ENCODE peak calls at places on chromosomes 13 and 19, in seven cellular contexts. One of them, this sample, is unnamed.

GRCh38 chr13:57087006-57087405 is 53.7 kb upstream of the PRR20A start:
- DNase-seq in endothelial cell of umbilical vein: no peak
- DNase-seq in breast epithelium: no peak
- DNase-seq in esophagus squamous epithelium: no peak
- DNase-seq in tibial nerve: no peak
- DNase-seq in uterus: no peak
- DNase-seq in IMR-90: no peak
- DNase-seq in this sample: no peak

GRCh38 chr19:40933025-40933424 is 51.0 kb upstream of the CYP2A7 start:
- DNase-seq in endothelial cell of umbilical vein: no peak
- DNase-seq in breast epithelium: no peak
- DNase-seq in esophagus squamous epithelium: no peak
- DNase-seq in tibial nerve: no peak
- DNase-seq in uterus: no peak
- DNase-seq in IMR-90: no peak
- DNase-seq in this sample: no peak

GRCh38 chr13:62119739-62120700 is 704.4 kb upstream of the PCDH20 start:
- DNase-seq in endothelial cell of umbilical vein: peak; percentile 7
- DNase-seq in breast epithelium: no peak
- DNase-seq in esophagus squamous epithelium: no peak
- DNase-seq in tibial nerve: no peak
- DNase-seq in uterus: no peak
- DNase-seq in IMR-90: peak; percentile 17
- DNase-seq in this sample: peak; percentile 6

GRCh38 chr13:82506805-82507404 is 1375.4 kb downstream of the SLITRK1 start:
- DNase-seq in endothelial cell of umbilical vein: no peak
- DNase-seq in breast epithelium: no peak
- DNase-seq in esophagus squamous epithelium: no peak
- DNase-seq in tibial nerve: no peak
- DNase-seq in uterus: no peak
- DNase-seq in IMR-90: no peak
- DNase-seq in this sample: no peak

GRCh38 chr13:39531646-39532045 is 71.3 kb downstream of the LHFPL6 start:
- DNase-seq in endothelial cell of umbilical vein: no peak
- DNase-seq in breast epithelium: no peak
- DNase-seq in esophagus squamous epithelium: no peak
- DNase-seq in tibial nerve: no peak
- DNase-seq in uterus: no peak
- DNase-seq in IMR-90: peak; percentile 32
- DNase-seq in this sample: no peak

GRCh38 chr19:34359954-34360315 is 5.1 kb upstream of the GPI start:
- DNase-seq in endothelial cell of umbilical vein: no peak
- DNase-seq in breast epithelium: no peak
- DNase-seq in esophagus squamous epithelium: no peak
- DNase-seq in tibial nerve: no peak
- DNase-seq in uterus: no peak
- DNase-seq in IMR-90: no peak
- DNase-seq in this sample: no peak

GRCh38 chr13:90531744-90532143 is 815.7 kb upstream of the MIR17HG start:
- DNase-seq in endothelial cell of umbilical vein: no peak
- DNase-seq in breast epithelium: no peak
- DNase-seq in esophagus squamous epithelium: no peak
- DNase-seq in tibial nerve: no peak
- DNase-seq in uterus: no peak
- DNase-seq in IMR-90: no peak
- DNase-seq in this sample: no peak

GRCh38 chr19:55603115-55603514 is 2.3 kb upstream of the ZNF865 start:
- DNase-seq in endothelial cell of umbilical vein: no peak
- DNase-seq in breast epithelium: no peak
- DNase-seq in esophagus squamous epithelium: no peak
- DNase-seq in tibial nerve: no peak
- DNase-seq in uterus: no peak
- DNase-seq in IMR-90: no peak
- DNase-seq in this sample: no peak

GRCh38 chr13:81406022-81406421 is 1065.1 kb upstream of the SPRY2 start:
- DNase-seq in endothelial cell of umbilical vein: no peak
- DNase-seq in breast epithelium: no peak
- DNase-seq in esophagus squamous epithelium: no peak
- DNase-seq in tibial nerve: no peak
- DNase-seq in uterus: no peak
- DNase-seq in IMR-90: no peak
- DNase-seq in this sample: no peak

GRCh38 chr13:65264066-65264465 is 1966.1 kb downstream of the PCDH9 start:
- DNase-seq in endothelial cell of umbilical vein: no peak
- DNase-seq in breast epithelium: no peak
- DNase-seq in esophagus squamous epithelium: no peak
- DNase-seq in tibial nerve: no peak
- DNase-seq in uterus: no peak
- DNase-seq in IMR-90: no peak
- DNase-seq in this sample: no peak

GRCh38 chr13:42991892-42992584 is at the start of gene EPSTI1:
- DNase-seq in endothelial cell of umbilical vein: peak; percentile 77
- DNase-seq in breast epithelium: peak; percentile 53
- DNase-seq in esophagus squamous epithelium: no peak
- DNase-seq in tibial nerve: peak; percentile 27
- DNase-seq in uterus: peak; percentile 63
- DNase-seq in IMR-90: peak; percentile 74
- DNase-seq in this sample: peak; percentile 24

GRCh38 chr13:71759506-71760225 is 107.3 kb downstream of the DACH1 start:
- DNase-seq in endothelial cell of umbilical vein: no peak
- DNase-seq in breast epithelium: no peak
- DNase-seq in esophagus squamous epithelium: no peak
- DNase-seq in tibial nerve: no peak
- DNase-seq in uterus: no peak
- DNase-seq in IMR-90: no peak
- DNase-seq in this sample: no peak

GRCh38 chr13:70723732-70724131 is 615.5 kb upstream of the KLHL1 start:
- DNase-seq in endothelial cell of umbilical vein: peak; percentile 62
- DNase-seq in breast epithelium: no peak
- DNase-seq in esophagus squamous epithelium: no peak
- DNase-seq in tibial nerve: no peak
- DNase-seq in uterus: no peak
- DNase-seq in IMR-90: no peak
- DNase-seq in this sample: no peak

GRCh38 chr19:58477871-58478270 is 1.7 kb downstream of the ZNF446 start:
- DNase-seq in endothelial cell of umbilical vein: no peak
- DNase-seq in breast epithelium: no peak
- DNase-seq in esophagus squamous epithelium: no peak
- DNase-seq in tibial nerve: no peak
- DNase-seq in uterus: no peak
- DNase-seq in IMR-90: no peak
- DNase-seq in this sample: no peak

GRCh38 chr13:88223958-88224357 is 552.8 kb downstream of the SLITRK5 start:
- DNase-seq in endothelial cell of umbilical vein: no peak
- DNase-seq in breast epithelium: no peak
- DNase-seq in esophagus squamous epithelium: no peak
- DNase-seq in tibial nerve: no peak
- DNase-seq in uterus: no peak
- DNase-seq in IMR-90: no peak
- DNase-seq in this sample: no peak

GRCh38 chr19:19562665-19563347 is 24.7 kb downstream of the CILP2 start:
- DNase-seq in endothelial cell of umbilical vein: no peak
- DNase-seq in breast epithelium: no peak
- DNase-seq in esophagus squamous epithelium: no peak
- DNase-seq in tibial nerve: no peak
- DNase-seq in uterus: no peak
- DNase-seq in IMR-90: no peak
- DNase-seq in this sample: no peak

GRCh38 chr13:105333416-105333815 is 1202.0 kb downstream of the EFNB2 start:
- DNase-seq in endothelial cell of umbilical vein: no peak
- DNase-seq in breast epithelium: no peak
- DNase-seq in esophagus squamous epithelium: no peak
- DNase-seq in tibial nerve: no peak
- DNase-seq in uterus: no peak
- DNase-seq in IMR-90: peak; percentile 29
- DNase-seq in this sample: no peak

GRCh38 chr19:35939307-35940077 is 3.3 kb downstream of the LRFN3 start:
- DNase-seq in endothelial cell of umbilical vein: no peak
- DNase-seq in breast epithelium: no peak
- DNase-seq in esophagus squamous epithelium: no peak
- DNase-seq in tibial nerve: no peak
- DNase-seq in uterus: no peak
- DNase-seq in IMR-90: no peak
- DNase-seq in this sample: no peak

GRCh38 chr19:53908106-53908932 is 759 bp upstream of the CACNG7 start:
- DNase-seq in endothelial cell of umbilical vein: peak; percentile 31
- DNase-seq in breast epithelium: no peak
- DNase-seq in esophagus squamous epithelium: no peak
- DNase-seq in tibial nerve: no peak
- DNase-seq in uterus: peak; percentile 26
- DNase-seq in IMR-90: peak; percentile 40
- DNase-seq in this sample: peak; percentile 86

GRCh38 chr13:42600943-42601342 is 27.0 kb downstream of the TNFSF11 start:
- DNase-seq in endothelial cell of umbilical vein: no peak
- DNase-seq in breast epithelium: no peak
- DNase-seq in esophagus squamous epithelium: no peak
- DNase-seq in tibial nerve: no peak
- DNase-seq in uterus: no peak
- DNase-seq in IMR-90: no peak
- DNase-seq in this sample: no peak

GRCh38 chr19:11383706-11384048 is 437 bp downstream of the EPOR start:
- DNase-seq in endothelial cell of umbilical vein: peak; percentile 17
- DNase-seq in breast epithelium: no peak
- DNase-seq in esophagus squamous epithelium: no peak
- DNase-seq in tibial nerve: no peak
- DNase-seq in uterus: no peak
- DNase-seq in IMR-90: no peak
- DNase-seq in this sample: no peak

GRCh38 chr13:112465251-112466131 is 89.3 kb downstream of the SPACA7 start:
- DNase-seq in endothelial cell of umbilical vein: no peak
- DNase-seq in breast epithelium: no peak
- DNase-seq in esophagus squamous epithelium: no peak
- DNase-seq in tibial nerve: no peak
- DNase-seq in uterus: no peak
- DNase-seq in IMR-90: no peak
- DNase-seq in this sample: no peak

GRCh38 chr13:26558074-26558805 is 757 bp downstream of the WASF3 start:
- DNase-seq in endothelial cell of umbilical vein: peak; percentile 49
- DNase-seq in breast epithelium: no peak
- DNase-seq in esophagus squamous epithelium: no peak
- DNase-seq in tibial nerve: no peak
- DNase-seq in uterus: peak; percentile 22
- DNase-seq in IMR-90: peak; percentile 13
- DNase-seq in this sample: no peak

GRCh38 chr19:10514211-10515145 is 2.8 kb downstream of the S1PR5 start:
- DNase-seq in endothelial cell of umbilical vein: no peak
- DNase-seq in breast epithelium: no peak
- DNase-seq in esophagus squamous epithelium: no peak
- DNase-seq in tibial nerve: no peak
- DNase-seq in uterus: no peak
- DNase-seq in IMR-90: no peak
- DNase-seq in this sample: no peak

GRCh38 chr19:33941133-33941532 is 144.5 kb downstream of the KCTD15 start:
- DNase-seq in endothelial cell of umbilical vein: no peak
- DNase-seq in breast epithelium: no peak
- DNase-seq in esophagus squamous epithelium: no peak
- DNase-seq in tibial nerve: no peak
- DNase-seq in uterus: no peak
- DNase-seq in IMR-90: no peak
- DNase-seq in this sample: no peak

GRCh38 chr13:75864718-75865117 is 228.6 kb downstream of the LMO7 start:
- DNase-seq in endothelial cell of umbilical vein: no peak
- DNase-seq in breast epithelium: no peak
- DNase-seq in esophagus squamous epithelium: no peak
- DNase-seq in tibial nerve: no peak
- DNase-seq in uterus: no peak
- DNase-seq in IMR-90: peak; percentile 93
- DNase-seq in this sample: no peak

GRCh38 chr13:107586216-107586615 is 629.1 kb downstream of the LIG4 start:
- DNase-seq in endothelial cell of umbilical vein: peak; percentile 6
- DNase-seq in breast epithelium: no peak
- DNase-seq in esophagus squamous epithelium: no peak
- DNase-seq in tibial nerve: no peak
- DNase-seq in uterus: no peak
- DNase-seq in IMR-90: peak; percentile 89
- DNase-seq in this sample: no peak

DNA sequence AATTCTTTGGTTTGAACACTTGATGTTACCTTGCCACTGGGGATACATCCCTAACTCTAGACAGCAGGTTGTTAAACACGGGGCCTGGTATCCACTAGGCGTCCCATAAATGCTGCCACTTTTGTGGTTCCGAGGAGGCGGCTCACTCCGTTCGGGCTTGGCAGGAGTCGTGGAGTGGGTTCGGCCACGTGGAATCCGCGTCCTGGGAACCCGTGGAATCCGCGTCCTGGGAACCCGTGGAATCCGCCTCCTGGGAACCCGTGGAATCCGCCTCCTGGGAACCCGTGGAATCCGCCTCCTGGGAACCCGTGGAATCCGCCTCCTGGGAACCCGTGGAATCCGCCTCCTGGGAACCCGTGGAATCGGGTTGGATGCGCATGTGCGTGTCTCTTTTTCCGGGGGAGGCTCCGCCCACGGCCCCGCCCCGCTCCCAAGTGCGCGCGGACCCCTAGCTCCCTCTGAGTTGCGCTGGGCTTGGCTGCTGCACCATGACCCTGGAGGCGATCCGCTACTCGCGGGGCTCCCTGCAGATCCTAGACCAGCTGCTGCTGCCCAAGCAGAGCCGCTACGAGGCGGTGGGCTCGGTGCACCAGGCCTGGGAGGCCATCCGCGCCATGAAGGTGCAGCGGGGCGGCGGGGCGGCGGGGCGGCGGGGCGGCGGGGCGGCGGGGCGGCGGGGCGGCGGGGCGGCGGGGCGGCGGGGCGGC is at the start of gene MRI1:
- DNase-seq in endothelial cell of umbilical vein: peak; percentile 70
- DNase-seq in breast epithelium: peak; percentile 77
- DNase-seq in esophagus squamous epithelium: no peak
- DNase-seq in tibial nerve: peak; percentile 60
- DNase-seq in uterus: peak; percentile 91
- DNase-seq in IMR-90: peak; percentile 60
- DNase-seq in this sample: peak; percentile 63
- TF ChIP-seq POLR2A in endothelial cell of umbilical vein: peak; percentile 83
- TF ChIP-seq POLR2A in breast epithelium: no peak
- TF ChIP-seq POLR2A in esophagus squamous epithelium: peak; percentile 45
- TF ChIP-seq POLR2A in tibial nerve: no peak
- TF ChIP-seq POLR2A in uterus: no peak
- TF ChIP-seq POLR2A in IMR-90: peak; percentile 33
- TF ChIP-seq POLR2A in this sample: peak; percentile 76

GRCh38 chr19:980133-980998 is 3.8 kb upstream of the WDR18 start:
- DNase-seq in endothelial cell of umbilical vein: no peak
- DNase-seq in breast epithelium: no peak
- DNase-seq in esophagus squamous epithelium: no peak
- DNase-seq in tibial nerve: no peak
- DNase-seq in uterus: no peak
- DNase-seq in IMR-90: no peak
- DNase-seq in this sample: no peak
- TF ChIP-seq POLR2A in endothelial cell of umbilical vein: no peak
- TF ChIP-seq POLR2A in breast epithelium: no peak
- TF ChIP-seq POLR2A in esophagus squamous epithelium: no peak
- TF ChIP-seq POLR2A in tibial nerve: no peak
- TF ChIP-seq POLR2A in uterus: no peak
- TF ChIP-seq POLR2A in IMR-90: no peak
- TF ChIP-seq POLR2A in this sample: no peak

GRCh38 chr19:13887039-13887438 is 10.1 kb downstream of the NANOS3 start:
- DNase-seq in endothelial cell of umbilical vein: no peak
- DNase-seq in breast epithelium: no peak
- DNase-seq in esophagus squamous epithelium: no peak
- DNase-seq in tibial nerve: no peak
- DNase-seq in uterus: no peak
- DNase-seq in IMR-90: no peak
- DNase-seq in this sample: no peak
- TF ChIP-seq POLR2A in endothelial cell of umbilical vein: no peak
- TF ChIP-seq POLR2A in breast epithelium: no peak
- TF ChIP-seq POLR2A in esophagus squamous epithelium: no peak
- TF ChIP-seq POLR2A in tibial nerve: no peak
- TF ChIP-seq POLR2A in uterus: no peak
- TF ChIP-seq POLR2A in IMR-90: no peak
- TF ChIP-seq POLR2A in this sample: no peak

GRCh38 chr13:98018293-98018692 is 64.8 kb downstream of the IPO5 start:
- DNase-seq in endothelial cell of umbilical vein: no peak
- DNase-seq in breast epithelium: no peak
- DNase-seq in esophagus squamous epithelium: no peak
- DNase-seq in tibial nerve: no peak
- DNase-seq in uterus: no peak
- DNase-seq in IMR-90: no peak
- DNase-seq in this sample: no peak
- TF ChIP-seq POLR2A in endothelial cell of umbilical vein: no peak
- TF ChIP-seq POLR2A in breast epithelium: no peak
- TF ChIP-seq POLR2A in esophagus squamous epithelium: no peak
- TF ChIP-seq POLR2A in tibial nerve: no peak
- TF ChIP-seq POLR2A in uterus: no peak
- TF ChIP-seq POLR2A in IMR-90: no peak
- TF ChIP-seq POLR2A in this sample: no peak

This sample was measured in H54.